ENCODE peak calls at places on chromosomes 2 and 18, in six cellular contexts. R is CD8-positive, alpha-beta T cell; G is left cardiac atrium; A is thoracic aorta; M is amygdala; F is caudate nucleus. C is an unnamed sample.

GRCh38 chr2:234243871-234244565 is 193.5 kb downstream of the SPP2 start:
- DNase-seq in R (no peak), G (no peak), A (no peak), M (no peak), F (no peak), C (no peak)

GRCh38 chr18:52242711-52243110 is 97.3 kb upstream of the DCC start:
- DNase-seq in R (no peak), G (no peak), A (no peak), M (no peak), F (no peak), C (no peak)

GRCh38 chr2:217248312-217248935 is 388.6 kb upstream of the TNP1 start:
- DNase-seq in R (no peak), G (peak), A (no peak), M (peak), F (peak), C (no peak)

GRCh38 chr2:227473019-227473461 is 1.1 kb downstream of the AGFG1 start:
- DNase-seq in R (no peak), G (no peak), A (no peak), M (no peak), F (no peak), C (no peak)

GRCh38 chr2:144670080-144670479 is 150.2 kb upstream of the ZEB2 start:
- DNase-seq in R (no peak), G (no peak), A (no peak), M (no peak), F (no peak), C (no peak)

GRCh38 chr2:109170645-109171044 is 41.6 kb downstream of the SH3RF3 start:
- DNase-seq in R (no peak), G (no peak), A (no peak), M (no peak), F (no peak), C (no peak)

GRCh38 chr2:163347982-163348842 is 387.6 kb downstream of the FIGN start:
- DNase-seq in R (no peak), G (peak), A (peak), M (peak), F (peak), C (no peak)

GRCh38 chr2:14901740-14902139 is 269.2 kb downstream of the LRATD1 start:
- DNase-seq in R (no peak), G (no peak), A (no peak), M (no peak), F (no peak), C (no peak)

GRCh38 chr18:32770651-32771168 is 2.1 kb downstream of the KLHL14 start:
- DNase-seq in R (no peak), G (no peak), A (no peak), M (no peak), F (no peak), C (no peak)

GRCh38 chr2:66433945-66434678 is 813 bp upstream of the MEIS1 start:
- DNase-seq in R (no peak), G (peak), A (no peak), M (peak), F (peak), C (no peak)

GRCh38 chr18:47881752-47882455 is 48.6 kb downstream of the SMAD2 start:
- DNase-seq in R (no peak), G (no peak), A (no peak), M (no peak), F (no peak), C (no peak)

GRCh38 chr18:55839350-55839749 is 251.4 kb upstream of the TCF4 start:
- DNase-seq in R (no peak), G (no peak), A (no peak), M (no peak), F (no peak), C (no peak)

GRCh38 chr2:113240150-113240914 is 38.4 kb downstream of the PAX8 start:
- DNase-seq in R (no peak), G (peak), A (peak), M (peak), F (peak), C (no peak)

GRCh38 chr2:175577405-175577986 is 396.0 kb upstream of the ATP5MC3 start:
- DNase-seq in R (no peak), G (no peak), A (no peak), M (no peak), F (no peak), C (no peak)

GRCh38 chr2:127096718-127097470 is 10.1 kb downstream of the BIN1 start:
- DNase-seq in R (no peak), G (no peak), A (no peak), M (no peak), F (no peak), C (no peak)

GRCh38 chr2:75600418-75601088 is 39.8 kb upstream of the EVA1A start:
- DNase-seq in R (no peak), G (no peak), A (no peak), M (no peak), F (no peak), C (no peak)

GRCh38 chr2:128813352-128814034 is 494.8 kb upstream of the HS6ST1 start:
- DNase-seq in R (no peak), G (no peak), A (no peak), M (no peak), F (no peak), C (no peak)

GRCh38 chr18:596288-596881 is 403 bp upstream of the CLUL1 start:
- DNase-seq in R (no peak), G (no peak), A (no peak), M (no peak), F (peak), C (no peak)